ENCODE peak calls at places on chromosomes 16 and 17, in eight cellular contexts. Q is H9, H is GM12878, A is lung, S is esophagus squamous epithelium, E is breast epithelium, Y is lower lobe of right lung, J is A549. W is an unnamed sample. For H3K4me1 and H3K9me3, the result is how much of the 10 kb centered on the place peaks cover.

GRCh38 chr17:79027274-79027924 is 3.4 kb downstream of the C1QTNF1 start:
- DNase-seq in A (no peak), S (no peak), Q (no peak), Y (no peak), H (no peak), J (no peak), E (peak), W (no peak)

GRCh38 chr17:11671151-11671550 is 72.9 kb downstream of the DNAH9 start:
- DNase-seq in S (no peak), A (no peak), Q (no peak), J (no peak), E (no peak), Y (no peak), H (no peak), W (no peak)

GRCh38 chr17:76397687-76398522 is 13.5 kb downstream of the SPHK1 start:
- DNase-seq in E (peak), Y (peak), A (peak), Q (peak), H (peak), S (peak), J (peak), W (peak)

GRCh38 chr16:85750827-85751641 is at the start of gene C16orf74:
- DNase-seq in S (no peak), A (no peak), H (no peak), J (peak), Q (no peak), Y (peak), E (no peak), W (peak)

GRCh38 chr17:59851431-59852375 is 41.0 kb downstream of the TUBD1 start:
- DNase-seq in Q (no peak), A (peak), Y (no peak), S (no peak), H (no peak), E (peak), J (peak), W (no peak)

GRCh38 chr16:29720703-29721102 is 25.1 kb downstream of the C16orf54 start:
- DNase-seq in A (no peak), E (no peak), Q (no peak), H (no peak), J (no peak), S (no peak), Y (no peak), W (no peak)

GRCh38 chr17:35700157-35700556 is 31.3 kb upstream of the RASL10B start:
- DNase-seq in Q (no peak), H (no peak), E (no peak), Y (no peak), J (no peak), S (no peak), A (no peak), W (no peak)

GRCh38 chr17:74431568-74432483 is at the start of gene GPRC5C:
- DNase-seq in E (peak), A (peak), S (no peak), Y (peak), J (peak), Q (peak), H (no peak), W (peak)

GRCh38 chr16:47664653-47665325 is 203.7 kb downstream of the PHKB start:
- DNase-seq in Y (no peak), J (peak), E (no peak), S (no peak), H (no peak), A (no peak), Q (no peak), W (no peak)

GRCh38 chr17:14307560-14308024 is 6.7 kb downstream of the HS3ST3B1 start:
- DNase-seq in Y (no peak), A (no peak), Q (peak), J (no peak), E (no peak), S (no peak), H (no peak), W (no peak)

GRCh38 chr16:1119766-1120611 is 23.9 kb upstream of the C1QTNF8 start:
- DNase-seq in E (no peak), S (no peak), Q (no peak), J (no peak), H (no peak), A (no peak), Y (no peak), W (no peak)

GRCh38 chr17:38567350-38567749 is 38.4 kb downstream of the SRCIN1 start:
- DNase-seq in Q (no peak), H (no peak), E (no peak), A (no peak), J (no peak), S (no peak), Y (no peak), W (no peak)

DNA sequence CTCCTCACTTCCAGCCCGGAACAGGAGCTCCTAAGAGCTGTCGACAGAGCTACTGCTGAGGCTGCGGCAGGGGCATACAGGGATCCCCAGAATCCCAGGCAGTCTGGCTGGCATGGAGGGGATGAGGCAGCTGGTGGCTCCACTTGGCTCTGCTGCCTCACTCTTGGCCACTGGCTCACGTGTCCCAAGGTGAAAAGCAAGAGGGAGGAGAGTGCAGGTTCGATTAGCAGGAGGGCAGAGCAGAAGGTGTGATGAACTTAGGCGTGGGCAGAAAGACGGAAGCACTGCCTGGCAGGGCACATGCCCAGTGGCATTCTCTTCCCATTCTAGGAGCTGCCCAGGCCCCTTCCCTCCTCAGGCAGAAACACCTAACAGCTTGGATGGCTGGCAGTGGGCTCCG is 11.3 kb upstream of the TBX21 start:
- DNase-seq in J (no peak), Y (no peak), S (no peak), A (no peak), H (no peak), E (no peak), Q (no peak), W (no peak)
- H3K4me1 ChIP-seq in J (under half), Y (under half), S (under half), A (under half), H (half or more), E (under half), Q (under half), W (under half)

GRCh38 chr16:89001117-89002027 is 24.4 kb upstream of the CBFA2T3 start:
- DNase-seq in E (no peak), S (no peak), Y (no peak), J (no peak), A (no peak), H (no peak), Q (peak), W (no peak)

GRCh38 chr16:88995746-88996535 is 18.9 kb upstream of the CBFA2T3 start:
- DNase-seq in H (no peak), E (no peak), S (no peak), Y (no peak), Q (no peak), A (no peak), J (no peak), W (no peak)

GRCh38 chr16:89000207-89000959 is 23.4 kb upstream of the CBFA2T3 start:
- DNase-seq in E (no peak), H (no peak), Y (no peak), J (no peak), Q (no peak), S (no peak), A (no peak), W (no peak)

GRCh38 chr16:89002851-89003830 is 26.1 kb upstream of the CBFA2T3 start:
- DNase-seq in E (no peak), A (no peak), Q (no peak), S (no peak), H (no peak), J (no peak), Y (peak), W (no peak)

GRCh38 chr16:88999457-89000206 is 22.6 kb upstream of the CBFA2T3 start:
- DNase-seq in A (no peak), S (no peak), Y (no peak), E (no peak), H (no peak), Q (peak), J (no peak), W (no peak)
- H3K9me3 ChIP-seq in A (under half), S (under half), Y (under half), E (under half), H (under half), Q (under half), J (under half), W (under half)

GRCh38 chr16:11734025-11734652 is 8.5 kb downstream of the TXNDC11 start:
- DNase-seq in E (no peak), Q (no peak), S (no peak), H (no peak), J (no peak), A (no peak), Y (no peak), W (peak)
- H3K27ac ChIP-seq in E (no peak), Q (no peak), S (peak), H (peak), J (no peak), A (peak), Y (peak), W (peak)

GRCh38 chr17:22462461-22462860 is 770.1 kb downstream of the KCNJ18 start:
- DNase-seq in J (no peak), E (no peak), Y (no peak), A (no peak), S (no peak), H (no peak), Q (no peak), W (no peak)
- H3K4me1 ChIP-seq in J (under half), E (under half), Y (under half), A (under half), S (under half), H (under half), Q (under half), W (under half)